ENCODE peak calls at places on chromosome 21, in six cellular contexts. One of them, this sample, is unnamed.

GRCh38 chr21:38467369-38467768 is 30.9 kb downstream of the ERG start:
- DNase-seq in IMR-90: no peak
- DNase-seq in trophoblast cell: no peak
- DNase-seq in neuronal stem cell: no peak
- DNase-seq in H1: no peak
- DNase-seq in mesenchymal stem cell: no peak
- DNase-seq in this sample: no peak

GRCh38 chr21:33948096-33948950 is 32.7 kb upstream of the ATP5PO start:
- DNase-seq in trophoblast cell: peak; percentile 26
- DNase-seq in mesenchymal stem cell: peak; percentile 92
- DNase-seq in H1: peak; percentile 75
- DNase-seq in IMR-90: peak; percentile 30
- DNase-seq in neuronal stem cell: peak; percentile 78
- DNase-seq in this sample: peak; percentile 92

GRCh38 chr21:33496345-33496744 is 4.8 kb upstream of the DNAJC28 start:
- DNase-seq in trophoblast cell: no peak
- DNase-seq in mesenchymal stem cell: no peak
- DNase-seq in neuronal stem cell: no peak
- DNase-seq in IMR-90: no peak
- DNase-seq in H1: peak; percentile 53
- DNase-seq in this sample: peak; percentile 39

GRCh38 chr21:38913120-38913975 is 107.6 kb downstream of the ETS2 start:
- DNase-seq in H1: peak; percentile 80
- DNase-seq in neuronal stem cell: peak; percentile 30
- DNase-seq in mesenchymal stem cell: peak; percentile 40
- DNase-seq in trophoblast cell: peak; percentile 77
- DNase-seq in IMR-90: peak; percentile 69
- DNase-seq in this sample: peak; percentile 84

GRCh38 chr21:28822064-28822402 is 170.6 kb downstream of the LTN1 start:
- DNase-seq in mesenchymal stem cell: no peak
- DNase-seq in trophoblast cell: no peak
- DNase-seq in H1: no peak
- DNase-seq in neuronal stem cell: no peak
- DNase-seq in IMR-90: no peak
- DNase-seq in this sample: no peak

GRCh38 chr21:43280949-43281633 is 112.3 kb downstream of the CRYAA start:
- DNase-seq in trophoblast cell: no peak
- DNase-seq in mesenchymal stem cell: no peak
- DNase-seq in H1: no peak
- DNase-seq in IMR-90: no peak
- DNase-seq in neuronal stem cell: no peak
- DNase-seq in this sample: no peak

GRCh38 chr21:41767606-41768370 is 936 bp upstream of the RIPK4 start:
- DNase-seq in IMR-90: peak; percentile 17
- DNase-seq in H1: no peak
- DNase-seq in trophoblast cell: no peak
- DNase-seq in neuronal stem cell: no peak
- DNase-seq in mesenchymal stem cell: no peak
- DNase-seq in this sample: no peak

GRCh38 chr21:38291875-38292274 is 35.1 kb downstream of the KCNJ15 start:
- DNase-seq in neuronal stem cell: no peak
- DNase-seq in trophoblast cell: no peak
- DNase-seq in mesenchymal stem cell: no peak
- DNase-seq in IMR-90: no peak
- DNase-seq in H1: no peak
- DNase-seq in this sample: no peak

GRCh38 chr21:44065428-44065827 is 41.8 kb upstream of the PWP2 start:
- DNase-seq in mesenchymal stem cell: peak; percentile 79
- DNase-seq in H1: no peak
- DNase-seq in neuronal stem cell: no peak
- DNase-seq in trophoblast cell: no peak
- DNase-seq in IMR-90: peak; percentile 57
- DNase-seq in this sample: no peak

GRCh38 chr21:29376556-29376955 is 77.8 kb downstream of the BACH1 start:
- DNase-seq in mesenchymal stem cell: peak; percentile 42
- DNase-seq in neuronal stem cell: no peak
- DNase-seq in H1: peak; percentile 67
- DNase-seq in IMR-90: no peak
- DNase-seq in trophoblast cell: no peak
- DNase-seq in this sample: peak; percentile 84

GRCh38 chr21:43702785-43703067 is 16.2 kb upstream of the PDXK start:
- DNase-seq in trophoblast cell: no peak
- DNase-seq in mesenchymal stem cell: no peak
- DNase-seq in neuronal stem cell: no peak
- DNase-seq in H1: no peak
- DNase-seq in IMR-90: no peak
- DNase-seq in this sample: no peak

GRCh38 chr21:38416791-38417190 is 81.5 kb downstream of the ERG start:
- DNase-seq in neuronal stem cell: no peak
- DNase-seq in trophoblast cell: peak; percentile 4
- DNase-seq in H1: no peak
- DNase-seq in mesenchymal stem cell: no peak
- DNase-seq in IMR-90: no peak
- DNase-seq in this sample: no peak

GRCh38 chr21:18340387-18340942 is 63.1 kb downstream of the TMPRSS15 start:
- DNase-seq in trophoblast cell: no peak
- DNase-seq in H1: no peak
- DNase-seq in mesenchymal stem cell: peak; percentile 30
- DNase-seq in IMR-90: no peak
- DNase-seq in neuronal stem cell: no peak
- DNase-seq in this sample: no peak

GRCh38 chr21:21232320-21232719 is 234.1 kb downstream of the NCAM2 start:
- DNase-seq in mesenchymal stem cell: peak; percentile 45
- DNase-seq in H1: no peak
- DNase-seq in trophoblast cell: no peak
- DNase-seq in neuronal stem cell: peak; percentile 32
- DNase-seq in IMR-90: peak; percentile 71
- DNase-seq in this sample: no peak

GRCh38 chr21:16624468-16625102 is 888.3 kb upstream of the CXADR start:
- DNase-seq in neuronal stem cell: no peak
- DNase-seq in mesenchymal stem cell: no peak
- DNase-seq in IMR-90: no peak
- DNase-seq in trophoblast cell: no peak
- DNase-seq in H1: no peak
- DNase-seq in this sample: no peak

GRCh38 chr21:42081138-42081537 is 10.0 kb downstream of the UMODL1 start:
- DNase-seq in H1: no peak
- DNase-seq in mesenchymal stem cell: peak; percentile 54
- DNase-seq in neuronal stem cell: no peak
- DNase-seq in trophoblast cell: peak; percentile 21
- DNase-seq in IMR-90: no peak
- DNase-seq in this sample: no peak

GRCh38 chr21:33799378-33800090 is 116.1 kb downstream of the ATP5PO start:
- DNase-seq in H1: no peak
- DNase-seq in trophoblast cell: peak; percentile 83
- DNase-seq in IMR-90: no peak
- DNase-seq in neuronal stem cell: peak; percentile 56
- DNase-seq in mesenchymal stem cell: no peak
- DNase-seq in this sample: no peak

GRCh38 chr21:41956926-41957729 is 3.3 kb upstream of the C2CD2 start:
- DNase-seq in neuronal stem cell: no peak
- DNase-seq in trophoblast cell: peak; percentile 56
- DNase-seq in mesenchymal stem cell: peak; percentile 85
- DNase-seq in H1: no peak
- DNase-seq in IMR-90: peak; percentile 93
- DNase-seq in this sample: no peak

GRCh38 chr21:37767984-37768383 is 148.3 kb downstream of the KCNJ6 start:
- DNase-seq in neuronal stem cell: no peak
- DNase-seq in mesenchymal stem cell: peak; percentile 60
- DNase-seq in H1: no peak
- DNase-seq in IMR-90: peak; percentile 61
- DNase-seq in trophoblast cell: no peak
- DNase-seq in this sample: no peak

GRCh38 chr21:42570362-42570761 is 56.7 kb downstream of the SLC37A1 start:
- DNase-seq in neuronal stem cell: no peak
- DNase-seq in IMR-90: no peak
- DNase-seq in trophoblast cell: no peak
- DNase-seq in H1: no peak
- DNase-seq in mesenchymal stem cell: no peak
- DNase-seq in this sample: no peak

GRCh38 chr21:18493420-18493819 is 89.8 kb upstream of the TMPRSS15 start:
- DNase-seq in IMR-90: no peak
- DNase-seq in H1: no peak
- DNase-seq in mesenchymal stem cell: peak; percentile 75
- DNase-seq in neuronal stem cell: no peak
- DNase-seq in trophoblast cell: peak; percentile 1
- DNase-seq in this sample: no peak

GRCh38 chr21:38114717-38115333 is 142.0 kb upstream of the KCNJ15 start:
- DNase-seq in IMR-90: no peak
- DNase-seq in trophoblast cell: no peak
- DNase-seq in H1: no peak
- DNase-seq in neuronal stem cell: no peak
- DNase-seq in mesenchymal stem cell: no peak
- DNase-seq in this sample: no peak

GRCh38 chr21:17045214-17045835 is 467.5 kb upstream of the CXADR start:
- DNase-seq in mesenchymal stem cell: peak; percentile 11
- DNase-seq in IMR-90: peak; percentile 15
- DNase-seq in neuronal stem cell: no peak
- DNase-seq in H1: no peak
- DNase-seq in trophoblast cell: no peak
- DNase-seq in this sample: no peak

GRCh38 chr21:42221581-42222345 is 2.8 kb downstream of the ABCG1 start:
- DNase-seq in mesenchymal stem cell: no peak
- DNase-seq in neuronal stem cell: no peak
- DNase-seq in trophoblast cell: no peak
- DNase-seq in H1: no peak
- DNase-seq in IMR-90: peak; percentile 87
- DNase-seq in this sample: no peak

DNA sequence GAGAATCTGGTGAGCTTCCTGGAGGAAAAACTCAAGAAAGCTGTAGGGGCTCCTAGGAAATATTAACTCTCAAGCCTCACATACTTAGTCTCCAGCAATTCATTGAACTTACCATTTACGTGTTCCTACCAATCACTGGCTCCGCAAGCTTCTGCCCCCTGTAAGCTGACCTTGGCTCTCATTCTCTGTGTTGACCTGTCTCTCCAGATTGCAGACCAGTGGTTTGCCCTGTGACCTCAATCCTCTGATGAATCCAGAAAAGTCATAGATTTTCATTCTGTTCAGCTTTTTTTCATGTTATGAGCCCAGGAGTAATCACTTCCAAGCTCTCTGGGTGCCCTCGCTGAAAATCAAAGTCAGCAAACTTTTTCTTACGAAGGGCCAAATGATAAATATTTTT is 241.9 kb downstream of the DSCAM start:
- DNase-seq in trophoblast cell: no peak
- DNase-seq in H1: no peak
- DNase-seq in neuronal stem cell: no peak
- DNase-seq in mesenchymal stem cell: no peak
- DNase-seq in IMR-90: no peak
- DNase-seq in this sample: no peak
- H2AFZ ChIP-seq in trophoblast cell: no peak overlapping the region
- H2AFZ ChIP-seq in H1: no peak overlapping the region
- H2AFZ ChIP-seq in neuronal stem cell: no peak overlapping the region
- H2AFZ ChIP-seq in mesenchymal stem cell: no peak overlapping the region
- H2AFZ ChIP-seq in IMR-90: no peak overlapping the region
- H2AFZ ChIP-seq in this sample: no peak overlapping the region

GRCh38 chr21:31895069-31895851 is 22.4 kb downstream of the HUNK start:
- DNase-seq in H1: no peak
- DNase-seq in mesenchymal stem cell: peak; percentile 37
- DNase-seq in neuronal stem cell: no peak
- DNase-seq in trophoblast cell: no peak
- DNase-seq in IMR-90: peak; percentile 34
- DNase-seq in this sample: peak; percentile 13

GRCh38 chr21:31893841-31894240 is 21.0 kb downstream of the HUNK start:
- DNase-seq in trophoblast cell: no peak
- DNase-seq in mesenchymal stem cell: no peak
- DNase-seq in IMR-90: no peak
- DNase-seq in H1: no peak
- DNase-seq in neuronal stem cell: no peak
- DNase-seq in this sample: no peak

GRCh38 chr21:31894441-31894840 is 21.6 kb downstream of the HUNK start:
- DNase-seq in IMR-90: no peak
- DNase-seq in neuronal stem cell: no peak
- DNase-seq in mesenchymal stem cell: no peak
- DNase-seq in trophoblast cell: no peak
- DNase-seq in H1: no peak
- DNase-seq in this sample: no peak

GRCh38 chr21:31888936-31889371 is 16.1 kb downstream of the HUNK start:
- DNase-seq in neuronal stem cell: no peak
- DNase-seq in H1: no peak
- DNase-seq in trophoblast cell: peak; percentile 74
- DNase-seq in IMR-90: no peak
- DNase-seq in mesenchymal stem cell: no peak
- DNase-seq in this sample: no peak

GRCh38 chr21:31892686-31893085 is 19.9 kb downstream of the HUNK start:
- DNase-seq in neuronal stem cell: no peak
- DNase-seq in mesenchymal stem cell: no peak
- DNase-seq in H1: no peak
- DNase-seq in trophoblast cell: no peak
- DNase-seq in IMR-90: no peak
- DNase-seq in this sample: peak; percentile 61
- H3K18ac ChIP-seq in neuronal stem cell: no peak overlapping the region
- H3K18ac ChIP-seq in mesenchymal stem cell: no peak overlapping the region
- H3K18ac ChIP-seq in H1: peak overlapping the region; percentile 52
- H3K18ac ChIP-seq in trophoblast cell: no peak overlapping the region
- H3K18ac ChIP-seq in IMR-90: no peak overlapping the region
- H3K18ac ChIP-seq in this sample: no peak overlapping the region

GRCh38 chr21:36587388-36587787 is 107.5 kb upstream of the CLDN14 start:
- DNase-seq in IMR-90: peak; percentile 4
- DNase-seq in neuronal stem cell: no peak
- DNase-seq in mesenchymal stem cell: no peak
- DNase-seq in H1: no peak
- DNase-seq in trophoblast cell: no peak
- DNase-seq in this sample: no peak
- H2AFZ ChIP-seq in IMR-90: no peak overlapping the region
- H2AFZ ChIP-seq in neuronal stem cell: no peak overlapping the region
- H2AFZ ChIP-seq in mesenchymal stem cell: no peak overlapping the region
- H2AFZ ChIP-seq in H1: no peak overlapping the region
- H2AFZ ChIP-seq in trophoblast cell: no peak overlapping the region
- H2AFZ ChIP-seq in this sample: no peak overlapping the region

DNA sequence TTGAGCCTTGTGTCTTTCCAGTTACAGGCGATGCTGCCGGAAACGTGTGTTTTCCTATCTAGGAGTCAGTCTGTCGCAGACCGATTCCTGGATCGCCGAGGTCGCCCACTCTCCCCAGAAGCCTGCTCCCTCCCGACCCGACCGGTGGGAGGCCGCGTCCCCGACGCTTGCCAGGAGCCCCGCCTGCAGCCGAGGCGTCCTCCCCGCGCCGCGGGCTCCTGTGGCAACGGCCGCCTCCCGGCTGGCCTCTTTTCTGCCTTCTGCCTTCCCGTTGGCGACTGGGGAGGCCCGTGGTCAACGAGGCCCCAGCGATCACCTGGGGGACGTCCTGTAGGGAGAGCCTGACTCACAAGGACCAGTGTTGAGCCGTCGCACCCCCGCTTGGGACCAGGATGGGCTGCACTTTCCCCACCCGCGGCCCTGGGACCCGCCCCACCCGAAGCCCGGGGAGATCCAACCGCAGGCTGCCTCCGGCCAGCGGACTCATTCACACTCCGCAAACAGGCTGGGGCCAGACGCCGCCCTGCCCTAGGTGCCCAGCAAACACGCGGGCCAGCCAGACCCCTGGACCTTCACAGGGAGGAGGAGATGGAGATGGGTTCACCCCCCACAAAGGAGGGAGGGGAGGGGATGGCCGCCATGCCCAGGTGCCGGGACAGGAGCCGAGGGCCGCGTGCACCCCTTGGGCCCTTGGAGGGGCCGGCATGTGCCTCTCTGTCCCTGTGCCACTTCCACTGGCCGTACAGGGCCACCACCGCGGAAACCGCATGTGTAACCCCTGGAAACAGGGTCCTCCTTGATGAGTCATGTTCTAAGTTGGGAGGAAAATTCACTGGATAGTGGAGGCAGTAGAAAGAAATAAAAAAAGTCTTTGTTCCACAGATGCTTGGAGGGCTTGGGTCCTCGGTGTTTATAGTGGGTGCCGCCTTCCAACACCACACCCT is 7.2 kb upstream of the COL6A1 start:
- DNase-seq in neuronal stem cell: no peak
- DNase-seq in trophoblast cell: no peak
- DNase-seq in H1: peak; percentile 78
- DNase-seq in IMR-90: peak; percentile 82
- DNase-seq in mesenchymal stem cell: peak; percentile 95
- DNase-seq in this sample: peak; percentile 69
- H3K18ac ChIP-seq in neuronal stem cell: peak overlapping the region; percentile 92
- H3K18ac ChIP-seq in trophoblast cell: peak overlapping the region; percentile 17
- H3K18ac ChIP-seq in H1: peak overlapping the region; percentile 99
- H3K18ac ChIP-seq in IMR-90: peak overlapping the region; percentile 90
- H3K18ac ChIP-seq in mesenchymal stem cell: peak overlapping the region; percentile 99
- H3K18ac ChIP-seq in this sample: peak overlapping the region; percentile 68